ENCODE peak calls at places on chromosomes 13 and 19, in four cellular contexts. M is K562, J is H1, F is GM12878. Y is an unnamed sample.

GRCh38 chr19:35379992-35380391 is 9.1 kb downstream of the GPR42 start:
- DNase-seq in M (no peak), J (no peak), F (no peak), Y (no peak)

GRCh38 chr13:50991624-50992610 is 82.3 kb downstream of the RNASEH2B start:
- DNase-seq in M (no peak), J (no peak), F (peak; percentile 23), Y (no peak)

GRCh38 chr13:36142735-36143134 is 11.6 kb upstream of the DCLK1 start:
- DNase-seq in M (no peak), J (no peak), F (no peak), Y (no peak)

GRCh38 chr13:94481966-94482365 is 2.5 kb upstream of the DCT start:
- DNase-seq in M (no peak), J (no peak), F (no peak), Y (peak; percentile 66)

GRCh38 chr13:70798385-70798784 is 690.1 kb upstream of the KLHL1 start:
- DNase-seq in M (no peak), J (no peak), F (no peak), Y (no peak)

GRCh38 chr19:49107625-49108459 is 6.3 kb upstream of the LIN7B start:
- DNase-seq in M (no peak), J (no peak), F (no peak), Y (no peak)

GRCh38 chr13:24097064-24097463 is 63.5 kb upstream of the SPATA13 start:
- DNase-seq in M (no peak), J (no peak), F (peak; percentile 16), Y (peak; percentile 76)

GRCh38 chr19:50703915-50704548 is 15.6 kb downstream of the SHANK1 start:
- DNase-seq in M (peak; percentile 72), J (no peak), F (no peak), Y (no peak)

GRCh38 chr19:19637523-19638251 is 5.8 kb downstream of the GMIP start:
- DNase-seq in M (no peak), J (peak; percentile 97), F (no peak), Y (no peak)

GRCh38 chr13:99176309-99177276 is 24.1 kb upstream of the UBAC2 start:
- DNase-seq in M (peak; percentile 74), J (peak; percentile 94), F (no peak), Y (peak; percentile 43)

GRCh38 chr13:20118268-20119140 is 42.3 kb downstream of the GJA3 start:
- DNase-seq in M (peak; percentile 72), J (no peak), F (no peak), Y (no peak)

GRCh38 chr13:113539176-113539575 is 45.4 kb upstream of the TFDP1 start:
- DNase-seq in M (no peak), J (no peak), F (no peak), Y (no peak)

GRCh38 chr13:41577437-41577836 is 120.1 kb downstream of the RGCC start:
- DNase-seq in M (no peak), J (no peak), F (no peak), Y (peak; percentile 16)

GRCh38 chr13:106471957-106472543 is 63.4 kb downstream of the EFNB2 start:
- DNase-seq in M (peak; percentile 10), J (peak; percentile 58), F (no peak), Y (peak; percentile 91)

GRCh38 chr19:41705393-41706174 is 2.8 kb upstream of the CEACAM5 start:
- DNase-seq in M (peak; percentile 35), J (no peak), F (no peak), Y (no peak)

GRCh38 chr13:44575741-44576395 is at the start of gene TSC22D1:
- DNase-seq in M (no peak), J (peak; percentile 63), F (no peak), Y (peak; percentile 56)

GRCh38 chr19:55633866-55634265 is 6.9 kb upstream of the ZNF580 start:
- DNase-seq in M (no peak), J (no peak), F (no peak), Y (no peak)

GRCh38 chr19:55636723-55637122 is 4.1 kb upstream of the ZNF580 start:
- DNase-seq in M (no peak), J (no peak), F (no peak), Y (no peak)

GRCh38 chr19:55635334-55635717 is 5.5 kb upstream of the ZNF580 start:
- DNase-seq in M (no peak), J (no peak), F (no peak), Y (no peak)

GRCh38 chr19:55637534-55637933 is 3.3 kb upstream of the ZNF580 start:
- DNase-seq in M (no peak), J (no peak), F (no peak), Y (no peak)

GRCh38 chr19:55635856-55636440 is 4.9 kb upstream of the ZNF580 start:
- DNase-seq in M (no peak), J (no peak), F (no peak), Y (no peak)
- TF ChIP-seq CHD1 in M (no peak), J (no peak), F (no peak), Y (no peak)

GRCh38 chr13:25217023-25217909 is 45.2 kb upstream of the AMER2 start:
- DNase-seq in M (no peak), J (no peak), F (no peak), Y (peak; percentile 70)
- TF ChIP-seq CHD1 in M (no peak), J (no peak), F (no peak), Y (no peak)

GRCh38 chr13:100646030-100646673 is 28.4 kb downstream of the TMTC4 start:
- DNase-seq in M (peak; percentile 7), J (no peak), F (no peak), Y (peak; percentile 31)
- TF ChIP-seq CHD1 in M (no peak), J (no peak), F (no peak), Y (no peak)

GRCh38 chr19:15195381-15195964 is 5.3 kb downstream of the NOTCH3 start:
- DNase-seq in M (no peak), J (peak; percentile 78), F (no peak), Y (peak; percentile 61)
- TF ChIP-seq CHD1 in M (no peak), J (no peak), F (no peak), Y (no peak)

GRCh38 chr19:17766543-17767131 is 15.4 kb downstream of the FCHO1 start:
- DNase-seq in M (no peak), J (peak; percentile 94), F (no peak), Y (peak; percentile 77)
- TF ChIP-seq CHD1 in M (no peak), J (no peak), F (no peak), Y (no peak)

GRCh38 chr13:93298741-93299140 is 72.1 kb downstream of the GPC6 start:
- DNase-seq in M (no peak), J (no peak), F (no peak), Y (peak; percentile 45)
- TF ChIP-seq CHD1 in M (no peak), J (no peak), F (no peak), Y (no peak)

GRCh38 chr13:93473441-93474270 is 247.0 kb downstream of the GPC6 start:
- DNase-seq in M (no peak), J (no peak), F (no peak), Y (peak; percentile 74)

GRCh38 chr13:93477238-93477637 is 250.6 kb downstream of the GPC6 start:
- DNase-seq in M (no peak), J (no peak), F (no peak), Y (peak; percentile 27)

GRCh38 chr13:93472296-93472695 is 245.7 kb downstream of the GPC6 start:
- DNase-seq in M (no peak), J (no peak), F (no peak), Y (no peak)

GRCh38 chr13:93472897-93473296 is 246.3 kb downstream of the GPC6 start:
- DNase-seq in M (no peak), J (no peak), F (no peak), Y (no peak)

GRCh38 chr13:93476175-93476574 is 249.6 kb downstream of the GPC6 start:
- DNase-seq in M (no peak), J (no peak), F (no peak), Y (peak; percentile 91)
- TF ChIP-seq CHD1 in M (no peak), J (no peak), F (no peak), Y (no peak)

GRCh38 chr19:7729211-7729610 is 2.7 kb downstream of the CLEC4G start:
- DNase-seq in M (no peak), J (peak; percentile 60), F (no peak), Y (no peak)
- TF ChIP-seq CHD1 in M (no peak), J (no peak), F (no peak), Y (no peak)

GRCh38 chr13:28719656-28720055 is 886 bp upstream of the SLC46A3 start:
- DNase-seq in M (no peak), J (no peak), F (no peak), Y (peak; percentile 54)
- TF ChIP-seq CHD1 in M (no peak), J (no peak), F (no peak), Y (no peak)